ENCODE peak calls at places on chromosome 16, in seven cellular contexts. O, H, I, D, W, Y and R are unnamed samples.
A peak's percentile ranks its signal among the peaks of the same experiment; 100 is the strongest.

GRCh38 chr16:48366165-48367093 is 18.8 kb downstream of the SIAH1 start:
- DNase-seq in O (no peak), H (no peak), I (peak; percentile 53), D (peak; percentile 71), W (no peak), Y (peak; percentile 73), R (no peak)

GRCh38 chr16:23448392-23448791 is 4.6 kb downstream of the COG7 start:
- DNase-seq in O (no peak), H (no peak), I (no peak), D (no peak), W (no peak), Y (no peak), R (no peak)

GRCh38 chr16:82425661-82426060 is 201.1 kb upstream of the CDH13 start:
- DNase-seq in O (no peak), H (no peak), I (no peak), D (no peak), W (no peak), Y (no peak), R (no peak)

GRCh38 chr16:84027607-84028006 is 15.0 kb downstream of the SLC38A8 start:
- DNase-seq in O (no peak), H (no peak), I (no peak), D (peak; percentile 41), W (no peak), Y (no peak), R (no peak)

GRCh38 chr16:20865420-20866126 is 34.6 kb downstream of the DCUN1D3 start:
- DNase-seq in O (no peak), H (no peak), I (no peak), D (no peak), W (no peak), Y (no peak), R (no peak)

GRCh38 chr16:35198223-35199199 is 1739.1 kb downstream of the TP53TG3F start:
- DNase-seq in O (no peak), H (no peak), I (no peak), D (no peak), W (no peak), Y (no peak), R (peak; percentile 53)

GRCh38 chr16:84155226-84155625 is 10.1 kb downstream of the DNAAF1 start:
- DNase-seq in O (no peak), H (no peak), I (no peak), D (no peak), W (no peak), Y (no peak), R (peak; percentile 18)

GRCh38 chr16:10181196-10182162 is 749 bp downstream of the GRIN2A start:
- DNase-seq in O (peak; percentile 48), H (peak; percentile 45), I (peak; percentile 71), D (peak; percentile 57), W (peak; percentile 52), Y (peak; percentile 88), R (peak; percentile 83)

GRCh38 chr16:9650284-9650683 is 531.9 kb downstream of the GRIN2A start:
- DNase-seq in O (no peak), H (no peak), I (no peak), D (peak; percentile 7), W (no peak), Y (peak; percentile 24), R (no peak)

GRCh38 chr16:12723681-12724080 is 80.0 kb downstream of the CPPED1 start:
- DNase-seq in O (no peak), H (no peak), I (no peak), D (no peak), W (no peak), Y (no peak), R (no peak)

DNA sequence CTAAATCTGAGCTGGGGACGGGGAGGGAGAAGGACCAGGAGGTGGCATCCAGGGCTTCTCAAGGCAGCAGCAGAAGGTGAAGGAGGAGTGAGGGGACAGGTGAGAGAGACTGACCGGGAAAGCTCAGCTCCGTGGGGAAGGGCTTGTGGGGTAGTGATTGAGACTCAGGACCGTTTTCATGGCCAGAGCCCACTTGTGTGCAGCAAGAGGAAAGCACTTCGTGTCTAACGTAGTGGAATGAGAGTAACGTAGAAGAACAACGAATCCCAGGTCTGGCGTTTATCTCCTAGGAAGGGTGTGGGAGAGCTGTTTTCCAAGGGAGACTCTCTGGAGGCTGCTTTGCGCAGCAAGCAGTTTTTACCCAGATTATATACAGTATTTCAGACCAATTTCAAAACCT is 1.3 kb upstream of the CDH3 start:
- DNase-seq in O (peak; percentile 54), H (no peak), I (no peak), D (no peak), W (no peak), Y (peak; percentile 57), R (no peak)
- H3K27me3 ChIP-seq in O (no peaks in the 10 kb centered on the region), H (peaks cover 77% of the 10 kb centered on the region), I (peaks cover 22% of the 10 kb centered on the region), D (peaks cover 21% of the 10 kb centered on the region), W (peaks cover 93% of the 10 kb centered on the region), Y (peaks cover 13% of the 10 kb centered on the region), R (peaks cover 46% of the 10 kb centered on the region)

GRCh38 chr16:86215979-86216585 is 294.2 kb upstream of the FOXF1 start:
- DNase-seq in O (no peak), H (no peak), I (no peak), D (no peak), W (no peak), Y (no peak), R (no peak)

GRCh38 chr16:86215233-86215978 is 294.9 kb upstream of the FOXF1 start:
- DNase-seq in O (no peak), H (no peak), I (no peak), D (peak; percentile 84), W (no peak), Y (no peak), R (no peak)

GRCh38 chr16:86217001-86217890 is 293.1 kb upstream of the FOXF1 start:
- DNase-seq in O (no peak), H (no peak), I (no peak), D (no peak), W (no peak), Y (no peak), R (peak; percentile 58)

GRCh38 chr16:86217891-86218270 is 292.4 kb upstream of the FOXF1 start:
- DNase-seq in O (no peak), H (no peak), I (no peak), D (peak; percentile 84), W (no peak), Y (no peak), R (no peak)

DNA sequence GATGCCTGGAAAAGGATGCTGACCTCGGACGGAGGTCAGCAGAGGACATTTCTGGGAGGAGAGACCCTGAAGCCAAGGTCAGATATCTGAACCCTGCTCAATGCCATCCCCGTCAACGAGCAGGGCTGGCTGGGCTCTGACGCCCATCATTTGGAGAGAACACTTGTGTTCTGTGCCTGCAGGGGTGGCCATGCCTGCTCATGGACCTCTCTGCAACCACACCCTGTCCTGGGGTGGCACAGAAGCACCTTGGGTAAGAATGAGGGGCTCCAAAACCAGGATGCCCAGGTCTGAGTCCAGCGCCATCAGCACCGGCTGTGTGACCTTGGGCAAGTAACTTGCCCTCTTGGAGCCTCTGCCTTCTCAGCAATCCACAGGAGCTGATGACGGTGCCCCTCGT is 293.7 kb upstream of the FOXF1 start:
- DNase-seq in O (no peak), H (no peak), I (no peak), D (no peak), W (no peak), Y (no peak), R (no peak)
- H3K4me3 ChIP-seq in O (no peak overlapping the region), H (no peak overlapping the region), I (no peak overlapping the region), D (no peak overlapping the region), W (no peak overlapping the region), Y (no peak overlapping the region), R (no peak overlapping the region)

GRCh38 chr16:71547168-71547567 is 20.9 kb downstream of the CHST4 start:
- DNase-seq in O (no peak), H (no peak), I (no peak), D (no peak), W (no peak), Y (no peak), R (no peak)

GRCh38 chr16:71537643-71538042 is 11.4 kb downstream of the CHST4 start:
- DNase-seq in O (no peak), H (no peak), I (no peak), D (peak; percentile 60), W (no peak), Y (peak; percentile 73), R (no peak)

GRCh38 chr16:71536752-71537499 is 10.7 kb downstream of the CHST4 start:
- DNase-seq in O (no peak), H (no peak), I (no peak), D (no peak), W (no peak), Y (no peak), R (no peak)

DNA sequence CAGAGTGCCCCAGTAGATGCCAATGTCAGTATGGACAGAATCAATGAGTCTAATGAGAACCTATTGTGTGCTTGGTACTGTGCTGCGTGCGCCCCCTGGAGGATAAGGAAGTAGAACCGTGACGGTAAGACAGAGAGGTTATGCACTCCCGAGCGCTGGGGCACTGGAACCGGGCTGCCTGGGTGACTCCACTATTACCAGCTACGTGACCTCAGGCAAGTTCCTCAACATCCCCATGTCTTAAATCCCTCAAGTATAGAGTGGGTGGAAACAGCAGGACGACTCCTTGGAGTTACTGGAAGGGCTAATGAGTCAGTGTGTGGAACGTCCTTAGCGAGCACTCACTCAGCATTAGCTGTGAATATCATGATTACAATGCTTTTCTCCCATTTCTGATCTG is 16.2 kb downstream of the CHST4 start:
- DNase-seq in O (no peak), H (peak; percentile 7), I (peak; percentile 48), D (peak; percentile 51), W (peak; percentile 18), Y (peak; percentile 56), R (peak; percentile 70)
- TF ChIP-seq CTCF in O (no peak), H (no peak), I (no peak), D (no peak), W (peak; percentile 47), Y (peak; percentile 45), R (peak; percentile 50)

GRCh38 chr16:1063728-1064127 is 8.8 kb upstream of the SSTR5 start:
- DNase-seq in O (no peak), H (no peak), I (no peak), D (no peak), W (no peak), Y (no peak), R (no peak)
- H3K27me3 ChIP-seq in O (no peaks in the 10 kb centered on the region), H (peaks cover 62% of the 10 kb centered on the region), I (peaks cover 3% of the 10 kb centered on the region), D (peaks cover 16% of the 10 kb centered on the region), W (peaks cover 86% of the 10 kb centered on the region), Y (no peaks in the 10 kb centered on the region), R (peaks cover 24% of the 10 kb centered on the region)

DNA sequence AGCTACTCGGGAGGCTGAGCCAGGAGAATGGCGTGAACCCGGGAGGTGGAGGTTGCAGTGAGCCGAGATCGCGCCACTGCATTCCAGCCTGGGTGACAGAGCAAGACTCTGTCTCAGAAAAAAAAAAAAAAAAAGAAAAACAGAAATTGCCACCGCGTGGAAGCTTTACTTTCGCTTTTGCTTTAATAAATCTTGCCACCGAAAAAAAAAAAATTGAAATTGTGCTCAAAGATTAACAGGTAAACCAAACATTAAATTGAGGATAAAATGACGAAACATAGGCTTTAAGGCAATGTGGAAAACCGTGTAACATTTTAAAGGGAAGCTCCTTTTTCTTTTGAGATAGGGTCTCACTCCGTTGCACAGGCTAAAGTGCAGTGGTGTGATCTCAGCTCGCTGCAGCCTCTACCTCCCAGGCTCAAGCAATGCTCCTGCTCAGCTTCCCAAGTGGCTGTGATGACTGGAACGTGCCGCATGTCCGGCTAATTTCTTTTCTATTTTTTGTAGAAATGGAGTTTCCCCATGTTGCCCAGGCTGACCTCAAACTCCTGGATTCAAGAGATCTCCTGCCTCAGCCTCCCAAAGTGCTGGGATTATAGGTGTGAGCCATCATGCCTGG is 40.1 kb downstream of the ZNF276 start:
- DNase-seq in O (no peak), H (no peak), I (no peak), D (no peak), W (no peak), Y (no peak), R (no peak)
- H3K4me3 ChIP-seq in O (no peak overlapping the region), H (no peak overlapping the region), I (peak overlapping the region; percentile 24), D (no peak overlapping the region), W (no peak overlapping the region), Y (no peak overlapping the region), R (peak overlapping the region; percentile 31)